ENCODE peak calls at places on chromosomes 12 and 14, in six cellular contexts. F is KBM-7; O is CD8-positive, alpha-beta memory T cell; J is NCI-H748 treated with DMSO at 0.1 percent for 48 hours; H is GM18507; M is ovary. Y is an unnamed sample.
A peak's percentile ranks its signal among the peaks of the same experiment; 100 is the strongest.

GRCh38 chr12:124551268-124552144 is 15.9 kb downstream of the NCOR2 start:
- DNase-seq in F (peak; percentile 89), O (no peak), J (peak; percentile 39), H (no peak), M (peak; percentile 47), Y (no peak)

GRCh38 chr12:6188954-6189353 is 11.2 kb upstream of the CD9 start:
- DNase-seq in F (no peak), O (no peak), J (no peak), H (no peak), M (no peak), Y (no peak)

GRCh38 chr12:32118806-32119205 is 12.2 kb downstream of the BICD1 start:
- DNase-seq in F (no peak), O (no peak), J (no peak), H (no peak), M (no peak), Y (no peak)

GRCh38 chr14:91298576-91298975 is 54.1 kb upstream of the GPR68 start:
- DNase-seq in F (no peak), O (no peak), J (no peak), H (no peak), M (no peak), Y (no peak)

GRCh38 chr14:79279645-79280399 is 931.5 kb downstream of the DIO2 start:
- DNase-seq in F (no peak), O (no peak), J (no peak), H (no peak), M (no peak), Y (no peak)

GRCh38 chr14:75519826-75520692 is 2.2 kb upstream of the BATF start:
- DNase-seq in F (no peak), O (no peak), J (no peak), H (no peak), M (no peak), Y (no peak)

GRCh38 chr14:68508581-68508980 is 284.3 kb downstream of the ZFP36L1 start:
- DNase-seq in F (no peak), O (no peak), J (no peak), H (no peak), M (no peak), Y (no peak)

GRCh38 chr12:63319936-63320633 is 169.1 kb upstream of the AVPR1A start:
- DNase-seq in F (no peak), O (no peak), J (no peak), H (no peak), M (no peak), Y (no peak)

GRCh38 chr14:68785817-68786490 is 6.9 kb downstream of the ZFP36L1 start:
- DNase-seq in F (no peak), O (peak; percentile 57), J (no peak), H (no peak), M (no peak), Y (no peak)

GRCh38 chr14:95339301-95339865 is 19.7 kb upstream of the CLMN start:
- DNase-seq in F (no peak), O (no peak), J (no peak), H (no peak), M (no peak), Y (no peak)

GRCh38 chr12:58566599-58566998 is 353.7 kb downstream of the LRIG3 start:
- DNase-seq in F (no peak), O (no peak), J (no peak), H (no peak), M (no peak), Y (no peak)

GRCh38 chr12:102948941-102949352 is 8.5 kb upstream of the ASCL1 start:
- DNase-seq in F (peak; percentile 71), O (peak; percentile 11), J (peak; percentile 81), H (no peak), M (no peak), Y (peak; percentile 10)

GRCh38 chr12:63068857-63069442 is 82.1 kb downstream of the AVPR1A start:
- DNase-seq in F (peak; percentile 69), O (no peak), J (peak; percentile 46), H (no peak), M (no peak), Y (no peak)

GRCh38 chr12:54378791-54379400 is 5.6 kb downstream of the ZNF385A start:
- DNase-seq in F (no peak), O (no peak), J (peak; percentile 52), H (no peak), M (peak; percentile 71), Y (no peak)

GRCh38 chr14:100081997-100082625 is 16.9 kb downstream of the EVL start:
- DNase-seq in F (no peak), O (no peak), J (no peak), H (no peak), M (no peak), Y (no peak)

GRCh38 chr12:109291531-109292341 is 17.3 kb downstream of the FOXN4 start:
- DNase-seq in F (no peak), O (no peak), J (peak; percentile 93), H (no peak), M (no peak), Y (no peak)

GRCh38 chr12:117494833-117495714 is 133.6 kb upstream of the NOS1 start:
- DNase-seq in F (no peak), O (no peak), J (no peak), H (no peak), M (no peak), Y (no peak)

GRCh38 chr12:94267907-94268575 is 119.7 kb downstream of the PLXNC1 start:
- DNase-seq in F (no peak), O (no peak), J (no peak), H (no peak), M (no peak), Y (no peak)

GRCh38 chr12:12415886-12416285 is 59.0 kb downstream of the BORCS5 start:
- DNase-seq in F (no peak), O (no peak), J (no peak), H (no peak), M (no peak), Y (no peak)

GRCh38 chr12:103680591-103681065 is 93.6 kb downstream of the STAB2 start:
- DNase-seq in F (peak; percentile 1), O (no peak), J (no peak), H (no peak), M (no peak), Y (no peak)

GRCh38 chr14:42013560-42013959 is 406.9 kb downstream of the LRFN5 start:
- DNase-seq in F (no peak), O (no peak), J (no peak), H (no peak), M (no peak), Y (no peak)

GRCh38 chr12:79217306-79217705 is 352.7 kb downstream of the SYT1 start:
- DNase-seq in F (no peak), O (no peak), J (no peak), H (no peak), M (no peak), Y (no peak)

GRCh38 chr12:121580959-121581680 is at the start of gene KDM2B:
- DNase-seq in F (peak; percentile 49), O (no peak), J (peak; percentile 28), H (no peak), M (no peak), Y (peak; percentile 3)

GRCh38 chr14:69449216-69449615 is 35.3 kb upstream of the PLEKHD1 start:
- DNase-seq in F (no peak), O (no peak), J (no peak), H (no peak), M (no peak), Y (no peak)

GRCh38 chr14:105126126-105126969 is 42.2 kb downstream of the JAG2 start:
- DNase-seq in F (no peak), O (no peak), J (no peak), H (no peak), M (no peak), Y (no peak)

GRCh38 chr12:98345308-98345876 is 170.0 kb upstream of the TMPO start:
- DNase-seq in F (peak; percentile 30), O (no peak), J (no peak), H (no peak), M (no peak), Y (no peak)

GRCh38 chr12:111785651-111786050 is 18.9 kb downstream of the ALDH2 start:
- DNase-seq in F (no peak), O (no peak), J (no peak), H (no peak), M (no peak), Y (no peak)

GRCh38 chr12:124233846-124234620 is 60.9 kb upstream of the RFLNA start:
- DNase-seq in F (no peak), O (no peak), J (no peak), H (no peak), M (no peak), Y (no peak)

GRCh38 chr12:121404734-121405133 is 4.8 kb downstream of the RNF34 start:
- DNase-seq in F (no peak), O (no peak), J (peak; percentile 74), H (no peak), M (no peak), Y (no peak)

GRCh38 chr12:53005215-53005985 is 856 bp upstream of the EIF4B start:
- DNase-seq in F (no peak), O (no peak), J (no peak), H (no peak), M (peak; percentile 47), Y (no peak)

GRCh38 chr12:109726511-109727038 is 12.9 kb downstream of the FAM222A start:
- DNase-seq in F (no peak), O (no peak), J (no peak), H (no peak), M (peak; percentile 24), Y (no peak)

GRCh38 chr12:68538722-68539614 is 71.7 kb upstream of the RAP1B start:
- DNase-seq in F (peak; percentile 70), O (peak; percentile 78), J (no peak), H (no peak), M (peak; percentile 25), Y (peak; percentile 18)

Y was measured in activated effector memory CD4-positive, alpha-beta T cell treated with Interleukin-2 at 50 U/mL for 16 hours.